ENCODE peak calls at places on chromosomes 1 and 21, in five cellular contexts. One of them, this sample, is unnamed.

GRCh38 chr1:111948209-111949131 is 41.0 kb downstream of the KCND3 start:
- DNase-seq in stimulated activated CD8-positive, alpha-beta memory T cell treated with anti-CD3 and anti-CD28 coated beads, Interleukin-15, amount 100 ng/mL, for 4 hours: no peak
- DNase-seq in fibroblast of gingiva: no peak
- DNase-seq in GM04503: no peak
- DNase-seq in H7: peak; percentile 72
- DNase-seq in this sample: peak; percentile 91

GRCh38 chr1:2466834-2467554 is 9.1 kb upstream of the PLCH2 start:
- DNase-seq in stimulated activated CD8-positive, alpha-beta memory T cell treated with anti-CD3 and anti-CD28 coated beads, Interleukin-15, amount 100 ng/mL, for 4 hours: no peak
- DNase-seq in fibroblast of gingiva: no peak
- DNase-seq in GM04503: no peak
- DNase-seq in H7: no peak
- DNase-seq in this sample: peak; percentile 48

GRCh38 chr1:6162773-6163172 is 17.3 kb downstream of the CHD5 start:
- DNase-seq in stimulated activated CD8-positive, alpha-beta memory T cell treated with anti-CD3 and anti-CD28 coated beads, Interleukin-15, amount 100 ng/mL, for 4 hours: no peak
- DNase-seq in fibroblast of gingiva: no peak
- DNase-seq in GM04503: no peak
- DNase-seq in H7: peak; percentile 93
- DNase-seq in this sample: peak; percentile 90

GRCh38 chr21:44657635-44658183 is at the start of gene KRTAP12-3:
- DNase-seq in stimulated activated CD8-positive, alpha-beta memory T cell treated with anti-CD3 and anti-CD28 coated beads, Interleukin-15, amount 100 ng/mL, for 4 hours: no peak
- DNase-seq in fibroblast of gingiva: no peak
- DNase-seq in GM04503: no peak
- DNase-seq in H7: no peak
- DNase-seq in this sample: no peak

GRCh38 chr1:72280131-72280530 is 2.2 kb downstream of the NEGR1 start:
- DNase-seq in stimulated activated CD8-positive, alpha-beta memory T cell treated with anti-CD3 and anti-CD28 coated beads, Interleukin-15, amount 100 ng/mL, for 4 hours: no peak
- DNase-seq in fibroblast of gingiva: no peak
- DNase-seq in GM04503: no peak
- DNase-seq in H7: no peak
- DNase-seq in this sample: no peak

GRCh38 chr1:27137022-27137542 is 17.8 kb downstream of the SLC9A1 start:
- DNase-seq in stimulated activated CD8-positive, alpha-beta memory T cell treated with anti-CD3 and anti-CD28 coated beads, Interleukin-15, amount 100 ng/mL, for 4 hours: peak; percentile 38
- DNase-seq in fibroblast of gingiva: no peak
- DNase-seq in GM04503: no peak
- DNase-seq in H7: peak; percentile 56
- DNase-seq in this sample: peak; percentile 88

GRCh38 chr1:88655685-88656299 is 28.3 kb upstream of the PKN2 start:
- DNase-seq in stimulated activated CD8-positive, alpha-beta memory T cell treated with anti-CD3 and anti-CD28 coated beads, Interleukin-15, amount 100 ng/mL, for 4 hours: no peak
- DNase-seq in fibroblast of gingiva: peak; percentile 8
- DNase-seq in GM04503: no peak
- DNase-seq in H7: peak; percentile 23
- DNase-seq in this sample: peak; percentile 19

GRCh38 chr1:24996983-24997893 is 67.2 kb upstream of the RUNX3 start:
- DNase-seq in stimulated activated CD8-positive, alpha-beta memory T cell treated with anti-CD3 and anti-CD28 coated beads, Interleukin-15, amount 100 ng/mL, for 4 hours: peak; percentile 44
- DNase-seq in fibroblast of gingiva: no peak
- DNase-seq in GM04503: no peak
- DNase-seq in H7: no peak
- DNase-seq in this sample: no peak

GRCh38 chr1:217063065-217063908 is 340.1 kb upstream of the ESRRG start:
- DNase-seq in stimulated activated CD8-positive, alpha-beta memory T cell treated with anti-CD3 and anti-CD28 coated beads, Interleukin-15, amount 100 ng/mL, for 4 hours: no peak
- DNase-seq in fibroblast of gingiva: no peak
- DNase-seq in GM04503: no peak
- DNase-seq in H7: no peak
- DNase-seq in this sample: peak; percentile 46

GRCh38 chr1:30847358-30847972 is 61.1 kb downstream of the SDC3 start:
- DNase-seq in stimulated activated CD8-positive, alpha-beta memory T cell treated with anti-CD3 and anti-CD28 coated beads, Interleukin-15, amount 100 ng/mL, for 4 hours: no peak
- DNase-seq in fibroblast of gingiva: no peak
- DNase-seq in GM04503: no peak
- DNase-seq in H7: peak; percentile 86
- DNase-seq in this sample: no peak

GRCh38 chr1:5151481-5151880 is 497.1 kb downstream of the AJAP1 start:
- DNase-seq in stimulated activated CD8-positive, alpha-beta memory T cell treated with anti-CD3 and anti-CD28 coated beads, Interleukin-15, amount 100 ng/mL, for 4 hours: no peak
- DNase-seq in fibroblast of gingiva: no peak
- DNase-seq in GM04503: no peak
- DNase-seq in H7: no peak
- DNase-seq in this sample: no peak

GRCh38 chr1:170149971-170150370 is 4.2 kb downstream of the NTMT2 start:
- DNase-seq in stimulated activated CD8-positive, alpha-beta memory T cell treated with anti-CD3 and anti-CD28 coated beads, Interleukin-15, amount 100 ng/mL, for 4 hours: no peak
- DNase-seq in fibroblast of gingiva: no peak
- DNase-seq in GM04503: no peak
- DNase-seq in H7: no peak
- DNase-seq in this sample: no peak

GRCh38 chr1:30596470-30596869 is 126.9 kb downstream of the MATN1 start:
- DNase-seq in stimulated activated CD8-positive, alpha-beta memory T cell treated with anti-CD3 and anti-CD28 coated beads, Interleukin-15, amount 100 ng/mL, for 4 hours: no peak
- DNase-seq in fibroblast of gingiva: no peak
- DNase-seq in GM04503: no peak
- DNase-seq in H7: no peak
- DNase-seq in this sample: no peak

GRCh38 chr1:226110249-226111108 is 48.0 kb downstream of the H3-3A start:
- DNase-seq in stimulated activated CD8-positive, alpha-beta memory T cell treated with anti-CD3 and anti-CD28 coated beads, Interleukin-15, amount 100 ng/mL, for 4 hours: peak; percentile 63
- DNase-seq in fibroblast of gingiva: peak; percentile 74
- DNase-seq in GM04503: no peak
- DNase-seq in H7: peak; percentile 89
- DNase-seq in this sample: peak; percentile 35

This sample was measured in NCI-H2171 treated with DMSO at 0.1 percent for 48 hours.